ENCODE peak calls at places on chromosome 1, in eight cellular contexts. P is NCI-H748 treated with DMSO at 0.1 percent for 48 hours; S is astrocyte of the spinal cord; V is KG1; K is mucosa of gallbladder; N is ELF-1; H is EH; J is activated CD4-positive, alpha-beta T cell treated with anti-CD3 and anti-CD28 coated beads, Interleukin-2, amount 50 U/mL, for 48 hours. R is an unnamed sample.

GRCh38 chr1:116134178-116134773 is 23.1 kb downstream of the MAB21L3 start:
- DNase-seq in K (no peak), H (no peak), V (no peak), P (no peak), S (no peak), N (no peak), J (no peak), R (no peak)

GRCh38 chr1:158067651-158068050 is 74.2 kb downstream of the KIRREL1 start:
- DNase-seq in J (no peak), K (no peak), S (peak; percentile 58), N (peak; percentile 73), P (no peak), H (peak; percentile 83), V (no peak), R (no peak)

GRCh38 chr1:78672428-78672827 is 22.8 kb downstream of the IFI44 start:
- DNase-seq in H (no peak), K (no peak), V (no peak), S (no peak), N (no peak), P (no peak), J (no peak), R (no peak)

GRCh38 chr1:177729646-177730045 is 240.2 kb downstream of the SEC16B start:
- DNase-seq in S (no peak), K (no peak), N (no peak), H (no peak), V (no peak), P (no peak), J (no peak), R (no peak)

GRCh38 chr1:23979387-23980005 is 631 bp downstream of the SRSF10 start:
- DNase-seq in K (no peak), P (no peak), V (no peak), S (no peak), N (no peak), J (no peak), H (no peak), R (no peak)

GRCh38 chr1:33902486-33903209 is 38.8 kb downstream of the HMGB4 start:
- DNase-seq in P (no peak), S (no peak), V (no peak), K (no peak), H (peak; percentile 54), N (no peak), J (no peak), R (no peak)

GRCh38 chr1:22096036-22096435 is 43.5 kb downstream of the CDC42 start:
- DNase-seq in K (no peak), N (no peak), V (no peak), H (peak; percentile 40), S (no peak), J (no peak), P (no peak), R (no peak)

GRCh38 chr1:113998361-113998760 is 19.1 kb downstream of the OLFML3 start:
- DNase-seq in S (peak; percentile 28), N (no peak), H (peak; percentile 67), J (no peak), K (no peak), V (no peak), P (peak; percentile 8), R (no peak)

GRCh38 chr1:52572387-52572786 is 19.5 kb upstream of the TUT4 start:
- DNase-seq in H (no peak), V (no peak), P (no peak), N (no peak), J (no peak), K (no peak), S (no peak), R (no peak)

GRCh38 chr1:42399315-42400100 is 18.9 kb downstream of the RIMKLA start:
- DNase-seq in N (no peak), K (no peak), H (no peak), P (no peak), J (no peak), S (no peak), V (no peak), R (no peak)

GRCh38 chr1:15201849-15202551 is 45.0 kb upstream of the FHAD1 start:
- DNase-seq in J (no peak), S (no peak), V (no peak), P (no peak), N (no peak), H (no peak), K (peak; percentile 84), R (no peak)

GRCh38 chr1:192224846-192225245 is 66.6 kb downstream of the RGS18 start:
- DNase-seq in S (no peak), V (no peak), J (no peak), H (no peak), P (no peak), K (no peak), N (no peak), R (no peak)

GRCh38 chr1:162319510-162320160 is 57.0 kb downstream of the SPATA46 start:
- DNase-seq in J (no peak), P (no peak), N (no peak), K (no peak), H (peak; percentile 52), V (no peak), S (peak; percentile 17), R (no peak)

GRCh38 chr1:50793521-50793920 is 166.5 kb downstream of the FAF1 start:
- DNase-seq in V (no peak), P (no peak), H (no peak), K (no peak), N (no peak), J (no peak), S (no peak), R (no peak)

GRCh38 chr1:26132128-26132824 is 20.7 kb downstream of the PDIK1L start:
- DNase-seq in V (no peak), S (no peak), H (peak; percentile 33), P (no peak), J (no peak), K (no peak), N (no peak), R (no peak)

GRCh38 chr1:175504875-175505555 is 238.4 kb downstream of the TNR start:
- DNase-seq in H (no peak), K (no peak), J (no peak), P (no peak), V (no peak), S (no peak), N (peak; percentile 30), R (no peak)

GRCh38 chr1:171869097-171869496 is 27.8 kb downstream of the DNM3 start:
- DNase-seq in P (no peak), K (no peak), S (no peak), N (no peak), J (no peak), V (no peak), H (no peak), R (no peak)

GRCh38 chr1:150683914-150684313 is 13.0 kb downstream of the GOLPH3L start:
- DNase-seq in P (no peak), S (no peak), J (no peak), K (no peak), N (peak; percentile 6), H (no peak), V (no peak), R (no peak)